ENCODE peak calls at places on chromosome 6, in six cellular contexts. D, U, Q, M, Y and V are unnamed samples. For H3K9me3, the result is how much of the 10 kb centered on the place peaks cover.

GRCh38 chr6:2632368-2632767 is 118.4 kb downstream of the MYLK4 start:
- DNase-seq in Q (peak), D (no peak), Y (no peak), M (no peak), U (no peak), V (no peak)

GRCh38 chr6:1481326-1481725 is 92.0 kb downstream of the FOXF2 start:
- DNase-seq in U (no peak), M (no peak), D (no peak), Q (peak), Y (peak), V (no peak)

GRCh38 chr6:146856296-146856695 is 257.5 kb downstream of the ADGB start:
- DNase-seq in U (no peak), D (no peak), Y (no peak), M (no peak), Q (no peak), V (no peak)

GRCh38 chr6:109290143-109290931 is 91.9 kb downstream of the CD164 start:
- DNase-seq in Q (no peak), M (no peak), D (no peak), Y (no peak), U (no peak), V (no peak)

GRCh38 chr6:168294901-168295300 is 24.7 kb downstream of the DACT2 start:
- DNase-seq in Y (no peak), D (no peak), M (no peak), U (no peak), Q (no peak), V (no peak)

GRCh38 chr6:8549381-8549780 is 114.0 kb upstream of the SLC35B3 start:
- DNase-seq in M (no peak), D (no peak), Y (no peak), Q (no peak), U (no peak), V (no peak)

GRCh38 chr6:7245668-7246393 is 67.2 kb downstream of the SSR1 start:
- DNase-seq in Y (no peak), Q (no peak), M (no peak), U (no peak), D (no peak), V (no peak)

GRCh38 chr6:34748757-34749156 is 8.5 kb upstream of the SNRPC start:
- DNase-seq in D (no peak), M (no peak), Q (no peak), Y (no peak), U (no peak), V (no peak)

GRCh38 chr6:113969888-113970807 is 800 bp downstream of the HDAC2 start:
- DNase-seq in Q (peak), Y (peak), D (peak), U (peak), M (peak), V (peak)

GRCh38 chr6:148521586-148521985 is 178.9 kb downstream of the SASH1 start:
- DNase-seq in U (no peak), M (no peak), Q (peak), Y (no peak), D (no peak), V (no peak)

GRCh38 chr6:23964865-23965264 is 161.2 kb upstream of the NRSN1 start:
- DNase-seq in U (no peak), Q (no peak), Y (no peak), D (no peak), M (no peak), V (no peak)

GRCh38 chr6:100665041-100665380 is 200.3 kb upstream of the SIM1 start:
- DNase-seq in M (no peak), Y (no peak), Q (no peak), D (no peak), U (no peak), V (no peak)

GRCh38 chr6:90080876-90081464 is 186.7 kb downstream of the GJA10 start:
- DNase-seq in U (no peak), Q (no peak), D (no peak), Y (no peak), M (no peak), V (peak)

GRCh38 chr6:107853226-107853625 is 29.1 kb upstream of the SCML4 start:
- DNase-seq in U (no peak), Y (no peak), M (no peak), Q (no peak), D (no peak), V (no peak)

GRCh38 chr6:79201127-79201526 is 33.4 kb downstream of the HMGN3 start:
- DNase-seq in U (no peak), M (no peak), Y (no peak), D (no peak), Q (no peak), V (no peak)

GRCh38 chr6:169837529-169838250 is 86.3 kb downstream of the ERMARD start:
- DNase-seq in D (no peak), U (no peak), Y (no peak), M (no peak), Q (no peak), V (no peak)

GRCh38 chr6:131858765-131859490 is 51.1 kb downstream of the ENPP1 start:
- DNase-seq in U (no peak), M (no peak), Q (peak), D (no peak), Y (no peak), V (no peak)

GRCh38 chr6:144547409-144547808 is 262.3 kb downstream of the UTRN start:
- DNase-seq in Q (no peak), U (no peak), M (no peak), Y (no peak), D (no peak), V (no peak)

GRCh38 chr6:29968130-29968529 is 25.8 kb downstream of the HLA-A start:
- DNase-seq in U (no peak), Q (peak), M (no peak), Y (peak), D (no peak), V (no peak)

GRCh38 chr6:29964904-29965872 is 22.9 kb downstream of the HLA-A start:
- DNase-seq in M (peak), D (peak), U (peak), Q (peak), Y (peak), V (peak)

GRCh38 chr6:29965873-29966601 is 23.7 kb downstream of the HLA-A start:
- DNase-seq in M (peak), D (peak), U (peak), Y (peak), Q (peak), V (no peak)

GRCh38 chr6:29968905-29969304 is 26.6 kb downstream of the HLA-A start:
- DNase-seq in Q (no peak), D (no peak), Y (no peak), U (no peak), M (no peak), V (no peak)

DNA sequence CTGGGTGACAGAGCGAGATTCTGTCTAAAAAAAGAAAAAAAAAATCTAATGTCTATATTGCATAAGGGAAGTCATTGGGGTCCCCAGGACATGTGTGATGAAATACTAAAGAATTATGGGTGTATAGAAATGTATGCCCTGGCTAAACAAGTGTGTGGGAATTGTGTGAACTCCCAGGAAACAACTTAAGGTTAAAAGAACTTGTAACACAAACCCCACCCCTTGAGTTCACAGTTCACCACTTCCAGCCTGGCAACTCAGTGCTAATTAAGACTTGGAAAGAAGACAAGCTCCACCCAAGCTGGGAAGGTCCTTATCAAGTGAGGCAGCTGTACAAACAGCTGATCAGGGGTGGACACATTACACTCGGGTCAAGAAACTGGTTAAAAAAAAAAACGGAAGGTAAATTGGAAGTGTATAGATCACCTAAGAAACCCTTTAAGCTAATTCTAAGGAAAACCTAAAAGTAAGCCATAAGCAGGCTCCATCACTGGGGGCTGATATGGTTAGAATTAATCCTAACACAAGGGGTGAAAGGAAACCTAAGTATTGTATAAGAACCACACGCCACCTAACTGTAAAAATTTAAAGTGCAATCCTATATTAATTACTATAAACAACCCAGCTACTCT is 25.2 kb downstream of the HLA-A start:
- DNase-seq in Y (no peak), Q (peak), D (peak), M (peak), U (peak), V (no peak)
- TF ChIP-seq CTCF in Y (peak), Q (no peak), D (peak), M (no peak), U (no peak), V (peak)

DNA sequence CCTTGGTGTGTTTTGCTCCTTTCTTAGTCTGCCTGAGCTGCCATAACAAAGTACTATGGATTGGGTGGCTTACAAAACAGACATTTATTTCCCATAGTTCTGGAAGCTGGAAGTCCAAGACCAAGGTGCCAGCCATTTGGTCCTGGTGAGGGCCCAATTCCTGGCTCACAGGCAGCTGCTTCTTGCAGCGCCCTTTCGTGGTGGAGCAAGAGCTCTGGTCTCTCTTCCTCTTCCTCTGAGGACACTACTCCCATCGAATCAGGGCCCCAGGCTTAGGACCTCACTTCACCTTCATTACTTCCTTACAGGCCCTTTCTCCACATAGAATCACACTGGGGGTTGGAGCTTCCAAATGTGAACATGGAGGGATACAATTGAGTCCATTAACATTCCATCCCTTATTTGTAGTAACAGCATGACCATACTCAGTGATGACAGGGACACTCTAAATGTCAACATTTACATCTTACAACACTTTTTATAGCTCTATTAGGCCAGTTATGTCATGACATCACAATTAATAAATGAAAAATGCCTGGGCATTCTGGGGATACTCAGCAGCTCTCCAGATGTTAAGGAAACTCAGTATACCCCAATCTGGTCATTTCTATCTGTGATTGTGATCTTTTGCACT is 2.3 kb downstream of the RAMACL start:
- DNase-seq in M (no peak), Y (no peak), Q (no peak), D (peak), U (no peak), V (no peak)
- H3K27ac ChIP-seq in M (no peak), Y (no peak), Q (no peak), D (no peak), U (no peak), V (no peak)

DNA sequence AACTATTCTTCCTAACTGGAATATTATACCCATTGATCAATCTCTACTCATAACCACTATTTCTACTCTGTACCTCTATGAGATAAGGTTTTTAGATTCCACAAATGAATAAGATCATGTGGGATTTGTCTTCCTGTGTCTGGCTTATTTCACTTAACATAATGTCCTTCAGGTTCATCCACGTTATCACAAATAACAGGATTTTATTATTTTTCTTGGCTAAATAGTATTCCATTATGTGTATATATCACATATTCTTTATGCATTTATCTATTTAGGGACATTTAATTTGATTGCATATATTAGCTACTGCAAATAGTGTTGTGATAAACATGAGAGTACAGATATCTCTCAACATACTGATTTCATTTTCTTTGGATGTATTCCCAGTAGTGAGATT is 823.0 kb upstream of the ADGRB3 start:
- DNase-seq in U (no peak), Q (no peak), Y (no peak), D (no peak), M (no peak), V (no peak)
- H3K9me3 ChIP-seq in U (under half), Q (under half), Y (under half), D (under half), M (under half), V (under half)

DNA sequence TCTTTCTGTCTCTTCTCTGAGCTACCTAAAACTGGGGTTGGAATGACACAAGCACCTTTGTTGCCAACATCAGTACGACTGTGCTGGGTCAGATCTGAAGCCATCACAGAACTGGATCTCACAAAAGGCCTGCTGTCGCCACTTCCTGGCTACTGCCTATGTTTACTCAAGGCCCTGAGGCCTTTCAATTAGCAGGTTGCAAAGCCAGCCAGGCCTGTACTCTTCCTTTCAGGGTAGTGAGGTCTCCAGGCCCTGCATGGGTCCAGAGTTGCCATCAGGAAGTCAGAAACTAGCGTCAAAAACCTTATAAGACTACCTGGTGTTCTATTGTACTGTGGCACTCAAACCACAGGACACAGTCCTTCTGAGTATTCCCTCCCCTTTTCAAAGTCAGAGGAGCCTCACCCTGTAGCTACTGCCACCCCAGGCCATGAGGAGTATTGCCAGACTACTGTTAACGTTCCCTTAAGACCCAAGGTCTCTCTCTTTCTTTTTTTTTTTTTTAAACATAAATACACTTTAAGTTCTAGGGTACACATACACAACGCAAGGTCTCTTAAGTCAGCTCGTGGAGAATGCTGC is 937.4 kb upstream of the GJE1 start:
- DNase-seq in D (no peak), U (no peak), M (no peak), Q (no peak), Y (peak), V (no peak)
- TF ChIP-seq CTCF in D (no peak), U (no peak), M (no peak), Q (no peak), Y (no peak), V (no peak)

DNA sequence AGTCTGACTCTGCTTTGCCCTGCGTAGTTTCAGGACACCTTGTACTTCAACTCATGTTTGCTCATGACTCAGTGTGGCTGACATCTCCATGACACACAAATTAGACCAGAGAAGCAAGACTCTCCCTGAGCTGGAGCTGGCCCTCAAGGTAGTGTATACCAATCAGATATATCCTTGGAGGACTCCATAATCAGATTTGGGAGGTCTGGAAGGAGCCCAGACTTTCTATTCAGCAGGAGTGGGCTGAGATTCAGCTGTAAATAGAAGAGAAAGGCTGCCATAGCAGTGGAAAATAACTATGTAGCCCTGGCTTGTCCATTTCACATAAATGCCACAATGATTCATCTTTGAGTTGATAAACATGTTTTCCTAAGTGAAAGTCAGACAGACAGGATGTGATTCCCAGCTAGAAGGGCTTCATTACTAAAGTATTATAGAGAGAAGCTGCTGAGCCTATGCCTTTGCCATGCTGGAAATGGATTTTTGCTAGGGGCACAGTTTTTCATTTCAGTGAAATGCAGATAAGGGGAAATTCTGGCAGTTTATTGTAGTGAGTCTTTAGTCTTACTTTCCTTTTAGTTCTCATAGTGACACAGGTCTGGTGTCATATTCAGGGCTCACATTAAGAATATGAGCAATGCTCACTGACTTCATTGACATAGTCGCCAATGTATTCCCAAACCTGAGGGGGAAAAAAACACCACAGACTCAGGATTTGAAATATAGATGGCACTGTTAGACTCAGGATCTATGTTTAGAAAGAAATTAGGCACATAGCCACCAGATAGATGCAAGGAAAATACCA is 95.3 kb downstream of the CLVS2 start:
- DNase-seq in M (no peak), Q (peak), D (no peak), U (no peak), Y (peak), V (no peak)
- H3K27ac ChIP-seq in M (no peak), Q (peak), D (no peak), U (no peak), Y (peak), V (no peak)